ENCODE peak calls at places on chromosomes 12 and 14, in eight cellular contexts. Y is psoas muscle; Q is A673; C is heart right ventricle; N is effector memory CD4-positive, alpha-beta T cell; G is tibial artery; Z is fibroblast of lung; O is DND-41. I is an unnamed sample. For H3K4me1, the result is how much of the 10 kb centered on the place peaks cover.

GRCh38 chr12:128672428-128672827 is 151.3 kb downstream of the SLC15A4 start:
- DNase-seq in C (no peak), O (no peak), Z (no peak), Q (no peak), G (no peak), N (no peak), Y (no peak), I (no peak)

GRCh38 chr12:6310771-6311610 is 509 bp downstream of the PLEKHG6 start:
- DNase-seq in Y (no peak), O (no peak), G (no peak), Z (no peak), Q (no peak), C (no peak), N (no peak), I (no peak)

GRCh38 chr12:115916910-115917668 is 360.4 kb downstream of the MED13L start:
- DNase-seq in C (peak), Z (peak), Q (peak), O (peak), N (peak), G (peak), Y (peak), I (peak)

GRCh38 chr14:75434557-75435248 is 6.9 kb downstream of the JDP2 start:
- DNase-seq in C (no peak), Y (no peak), Q (no peak), O (no peak), Z (no peak), N (no peak), G (no peak), I (no peak)

GRCh38 chr12:13948631-13949030 is 32.8 kb downstream of the GRIN2B start:
- DNase-seq in G (no peak), O (no peak), Y (no peak), C (no peak), N (no peak), Q (no peak), Z (no peak), I (no peak)

GRCh38 chr12:25384954-25385216 is 134.2 kb upstream of the KRAS start:
- DNase-seq in O (no peak), Y (no peak), Z (no peak), N (no peak), G (no peak), Q (no peak), C (no peak), I (no peak)

GRCh38 chr14:59728294-59728693 is 142.3 kb downstream of the RTN1 start:
- DNase-seq in Y (no peak), O (no peak), Q (no peak), N (no peak), G (no peak), Z (no peak), C (no peak), I (no peak)

GRCh38 chr12:119869720-119870119 is 7.4 kb downstream of the CIT start:
- DNase-seq in N (no peak), Q (no peak), Y (peak), C (no peak), G (peak), Z (peak), O (no peak), I (no peak)

GRCh38 chr12:59940676-59941342 is 345.0 kb downstream of the SLC16A7 start:
- DNase-seq in Y (no peak), G (no peak), N (no peak), Q (peak), Z (no peak), C (no peak), O (no peak), I (no peak)

GRCh38 chr12:92556622-92557421 is 146.0 kb upstream of the PLEKHG7 start:
- DNase-seq in G (no peak), Q (no peak), Y (no peak), N (no peak), C (no peak), Z (no peak), O (no peak), I (no peak)

GRCh38 chr12:107369679-107370078 is 276.3 kb upstream of the CRY1 start:
- DNase-seq in C (no peak), Z (no peak), G (no peak), Q (no peak), O (no peak), N (no peak), Y (no peak), I (no peak)

GRCh38 chr14:100534528-100535286 is 52.5 kb downstream of the BEGAIN start:
- DNase-seq in O (peak), Z (no peak), Y (peak), N (no peak), C (peak), G (no peak), Q (no peak), I (peak)
- H3K4me1 ChIP-seq in O (half or more), Z (under half), Y (under half), N (under half), C (under half), G (under half), Q (under half), I (under half)

DNA sequence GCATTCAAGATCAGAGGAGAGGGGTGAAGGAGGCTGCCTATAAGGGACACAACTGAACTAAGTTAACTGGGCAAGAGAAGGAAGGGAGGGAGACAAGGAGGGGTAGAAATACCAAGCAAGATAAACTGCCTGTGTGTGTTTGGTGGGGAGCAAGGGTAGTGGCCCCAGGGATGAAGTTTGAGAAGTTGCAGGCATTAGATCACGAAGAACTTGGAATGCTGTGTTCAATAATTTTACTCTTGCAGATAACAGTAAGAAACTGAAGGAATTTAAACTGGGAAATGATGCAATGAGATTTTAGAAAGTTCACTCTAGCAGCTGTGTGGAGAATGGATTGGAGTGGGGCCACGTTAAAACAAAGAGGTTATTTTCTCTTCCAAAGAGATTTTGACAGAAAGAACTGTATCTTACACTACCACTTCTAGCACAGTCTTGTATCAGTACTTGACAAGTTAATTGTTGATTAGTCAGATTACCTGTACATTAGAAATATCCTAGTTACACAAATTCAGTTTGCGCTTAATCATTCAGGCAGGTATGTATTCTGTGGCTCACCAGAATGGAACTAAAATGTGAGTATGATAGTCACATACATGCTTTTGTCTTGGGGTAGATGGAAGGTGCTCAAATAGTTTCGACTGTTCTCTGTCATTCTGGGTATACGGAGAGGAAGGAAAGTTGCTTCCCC is 7.4 kb downstream of the PKP2 start:
- DNase-seq in Y (no peak), C (no peak), G (no peak), Q (no peak), N (no peak), O (no peak), Z (no peak), I (no peak)
- H3K27ac ChIP-seq in Y (no peak), C (peak), G (no peak), Q (no peak), N (no peak), O (no peak), Z (no peak), I (no peak)

DNA sequence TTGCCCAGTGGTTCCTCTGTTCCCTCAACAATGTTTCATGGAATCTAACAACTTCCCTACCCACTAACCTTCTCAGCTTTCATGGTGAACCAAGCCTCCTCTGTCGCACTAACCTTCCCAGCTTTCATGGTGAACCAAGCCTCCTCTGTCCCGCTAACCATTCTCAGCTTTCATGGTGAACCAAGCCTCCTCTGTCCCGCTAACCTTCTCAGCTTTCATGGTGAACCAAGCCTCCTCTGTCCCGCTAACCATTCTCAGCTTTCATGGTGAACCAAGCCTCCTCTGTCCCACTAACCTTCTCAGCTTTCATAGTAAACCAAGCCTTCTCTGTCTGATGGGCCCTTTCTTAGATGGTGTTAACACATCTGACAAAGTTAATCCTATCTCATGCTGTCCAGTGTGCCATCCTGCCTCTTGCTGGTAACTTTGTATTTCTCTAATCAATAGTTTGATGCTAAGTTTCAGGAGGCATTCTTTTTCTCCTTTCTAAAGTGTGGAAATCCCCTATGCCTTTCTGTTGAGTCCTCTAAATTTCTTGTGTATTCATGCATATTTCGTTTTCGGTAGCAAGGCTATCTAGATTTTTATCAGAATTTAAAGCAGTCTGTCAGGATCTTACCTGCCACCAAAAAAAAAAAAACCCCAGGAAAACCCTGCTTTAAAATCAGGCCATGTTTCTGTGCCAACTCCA is 26.8 kb upstream of the KCNK13 start:
- DNase-seq in Z (no peak), Q (no peak), C (no peak), Y (no peak), O (no peak), G (no peak), N (no peak), I (no peak)
- H3K4me1 ChIP-seq in Z (under half), Q (under half), C (under half), Y (under half), O (under half), G (under half), N (under half), I (under half)

DNA sequence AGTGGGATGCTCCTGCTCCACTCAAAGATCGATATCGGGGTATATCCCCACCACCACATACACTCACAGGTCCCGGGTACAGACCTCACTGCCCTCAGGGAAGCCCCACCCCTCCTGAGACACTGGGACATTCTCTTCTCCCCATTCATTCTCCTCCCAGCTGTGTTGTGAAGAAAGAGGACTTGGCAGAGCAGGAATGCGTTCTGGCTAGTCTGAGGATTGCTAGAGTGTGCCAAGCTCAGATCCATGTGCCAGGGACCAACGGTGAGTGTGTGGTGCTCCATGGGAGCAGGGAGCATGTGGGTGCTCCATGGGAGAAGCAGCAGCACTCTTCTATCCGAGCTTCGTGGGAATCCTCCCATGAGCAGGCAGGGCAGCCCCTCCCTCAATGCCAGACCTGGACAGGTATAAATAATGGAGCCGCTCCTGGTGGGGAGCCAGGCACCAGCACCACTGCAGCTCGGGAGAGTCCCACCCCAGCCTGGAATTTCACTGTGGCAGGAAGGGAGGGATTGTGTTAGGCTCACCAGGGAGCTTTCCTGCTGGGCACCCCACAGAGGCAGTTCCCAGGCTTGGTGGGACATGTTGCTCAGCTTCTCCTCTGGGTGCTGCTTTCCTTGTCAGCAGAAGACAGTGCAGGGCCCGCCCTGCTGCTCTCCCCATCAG is 2.3 kb upstream of the KRT5 start:
- DNase-seq in G (no peak), C (no peak), N (no peak), Z (no peak), O (no peak), Y (no peak), Q (peak), I (no peak)
- H3K27ac ChIP-seq in G (no peak), C (no peak), N (no peak), Z (no peak), O (no peak), Y (no peak), Q (no peak), I (no peak)

GRCh38 chr12:68613209-68613904 is 2.7 kb downstream of the RAP1B start:
- DNase-seq in G (no peak), N (peak), O (no peak), Y (no peak), Q (no peak), C (no peak), Z (no peak), I (no peak)
- H3K4me1 ChIP-seq in G (half or more), N (under half), O (under half), Y (half or more), Q (under half), C (under half), Z (under half), I (under half)

DNA sequence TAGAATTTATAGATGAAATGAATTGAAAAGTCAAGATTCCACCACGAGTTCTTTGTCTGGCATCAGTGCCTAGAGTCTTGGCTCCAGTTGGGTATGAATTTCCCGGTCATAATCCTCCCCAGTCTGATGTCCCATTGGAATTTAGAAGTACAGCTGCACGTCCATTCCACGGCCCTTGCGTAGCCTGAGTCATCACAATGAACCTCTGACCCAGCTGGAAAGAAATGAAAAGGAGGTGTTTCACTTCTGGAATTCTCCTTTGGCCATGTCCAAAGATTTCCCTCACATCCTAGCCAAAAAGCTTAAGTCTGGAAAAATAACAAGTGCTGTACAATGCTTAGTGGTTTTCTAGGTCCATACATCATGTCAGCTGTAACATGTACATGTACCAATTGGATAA is 122.7 kb downstream of the KICS2 start:
- DNase-seq in Z (peak), Y (peak), Q (no peak), N (no peak), C (peak), O (no peak), G (no peak), I (no peak)
- H3K27ac ChIP-seq in Z (peak), Y (peak), Q (no peak), N (no peak), C (no peak), O (no peak), G (no peak), I (no peak)

DNA sequence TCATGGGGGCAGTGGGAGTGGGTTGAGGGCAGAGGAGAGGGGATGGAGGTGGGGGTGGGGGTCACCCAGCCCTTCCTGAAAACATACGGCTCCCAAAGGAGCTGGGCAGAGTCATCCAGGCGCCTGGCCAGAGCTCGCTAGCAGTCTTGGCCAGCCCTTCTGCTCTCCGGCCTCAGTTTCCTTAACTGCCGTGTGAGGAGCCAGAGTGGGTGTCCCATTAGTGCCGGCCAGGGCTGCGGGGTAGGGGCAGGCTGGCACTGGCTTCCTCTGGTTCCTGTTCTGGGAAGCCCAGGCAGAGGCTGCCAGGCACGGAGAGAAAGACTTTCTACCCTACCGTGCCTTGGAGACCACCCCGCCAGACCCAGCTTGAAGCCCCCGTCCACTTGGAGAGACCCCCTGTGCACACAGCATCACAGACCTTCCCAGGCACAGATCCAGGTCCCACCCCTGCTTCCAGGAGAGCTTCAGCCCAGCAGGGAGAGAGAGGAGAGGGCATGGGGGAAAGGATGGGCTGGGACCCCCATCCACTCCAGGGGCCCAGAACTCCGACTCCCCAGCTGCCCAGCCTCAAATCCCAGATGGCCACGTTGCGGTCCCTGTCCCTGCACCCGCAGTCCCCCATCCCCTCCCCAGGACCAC is 93.3 kb downstream of the RFLNA start:
- DNase-seq in N (no peak), Y (no peak), C (no peak), G (no peak), O (no peak), Z (no peak), Q (no peak), I (no peak)
- H3K4me1 ChIP-seq in N (under half), Y (half or more), C (half or more), G (half or more), O (under half), Z (half or more), Q (under half), I (under half)

GRCh38 chr12:89733579-89734201 is 25.1 kb upstream of the ATP2B1 start:
- DNase-seq in O (peak), N (no peak), G (no peak), Q (peak), Z (peak), Y (no peak), C (no peak), I (no peak)
- H3K27ac ChIP-seq in O (peak), N (no peak), G (no peak), Q (no peak), Z (peak), Y (no peak), C (no peak), I (no peak)

DNA sequence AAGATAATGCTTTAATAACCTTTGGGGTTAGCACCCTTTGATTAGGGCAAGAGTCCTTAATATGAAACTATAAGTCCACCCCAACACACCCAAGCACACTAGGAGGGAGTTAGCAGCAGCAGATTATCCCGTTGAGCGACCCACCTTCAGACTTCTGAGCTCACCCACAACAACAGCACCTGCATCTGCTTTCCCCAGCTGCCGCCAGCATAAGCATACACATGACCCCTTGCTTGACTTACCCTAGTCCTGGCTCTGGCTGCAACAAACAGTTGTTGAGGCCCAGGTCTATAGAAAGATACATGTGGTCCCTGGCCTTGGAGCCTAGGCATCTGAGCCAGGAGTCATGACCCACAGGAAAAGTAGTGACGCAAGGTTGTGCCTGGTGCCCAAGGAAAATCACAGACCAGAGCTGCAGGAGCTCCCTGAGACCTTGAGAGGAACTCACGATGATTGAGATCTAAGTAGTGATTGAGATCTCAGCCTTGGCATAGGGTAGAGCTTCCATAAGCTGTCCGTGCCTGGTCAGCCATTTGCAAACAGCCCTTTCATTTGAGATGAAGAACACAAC is 19.0 kb downstream of the ZDHHC22 start:
- DNase-seq in O (no peak), Q (no peak), G (no peak), Y (no peak), Z (no peak), N (no peak), C (no peak), I (no peak)
- H3K4me1 ChIP-seq in O (under half), Q (under half), G (under half), Y (half or more), Z (under half), N (under half), C (under half), I (under half)